ENCODE peak calls at places on chromosome 15, in five cellular contexts. F is K562, M is fibroblast of lung, L is GM23248, Q is IMR-90. I is an unnamed sample.
A peak's percentile ranks its signal among the peaks of the same experiment; 100 is the strongest.

GRCh38 chr15:94004697-94005096 is 226.7 kb upstream of the MCTP2 start:
- DNase-seq in F (no peak), Q (no peak), L (no peak), M (peak; percentile 5), I (no peak)

GRCh38 chr15:88181613-88182012 is 74.9 kb downstream of the NTRK3 start:
- DNase-seq in L (no peak), M (no peak), F (no peak), Q (no peak), I (no peak)

GRCh38 chr15:95996494-95996893 is 334.0 kb upstream of the NR2F2 start:
- DNase-seq in F (no peak), Q (no peak), L (no peak), M (peak; percentile 28), I (no peak)

GRCh38 chr15:65414841-65415621 is 7.7 kb downstream of the IGDCC4 start:
- DNase-seq in L (no peak), Q (peak; percentile 76), F (no peak), M (peak; percentile 50), I (no peak)

GRCh38 chr15:45157056-45157455 is 27.3 kb downstream of the DUOX1 start:
- DNase-seq in F (peak; percentile 37), L (peak; percentile 96), Q (peak; percentile 78), M (peak; percentile 18), I (no peak)

GRCh38 chr15:63381301-63382192 is at the start of gene CA12:
- DNase-seq in F (no peak), M (peak; percentile 57), Q (peak; percentile 55), L (peak; percentile 72), I (no peak)

GRCh38 chr15:89999676-90000174 is 1.4 kb upstream of the ZNF710 start:
- DNase-seq in M (peak; percentile 40), Q (peak; percentile 9), L (peak; percentile 53), F (no peak), I (no peak)

GRCh38 chr15:33636234-33636633 is 325.5 kb downstream of the RYR3 start:
- DNase-seq in F (no peak), M (no peak), Q (no peak), L (no peak), I (no peak)

GRCh38 chr15:101386006-101386405 is 91.0 kb upstream of the SNRPA1 start:
- DNase-seq in F (no peak), Q (no peak), L (no peak), M (no peak), I (no peak)

GRCh38 chr15:67114846-67115521 is 49.6 kb downstream of the SMAD3 start:
- DNase-seq in Q (peak; percentile 56), L (peak; percentile 46), F (no peak), M (no peak), I (no peak)

GRCh38 chr15:94412979-94413741 is 181.8 kb downstream of the MCTP2 start:
- DNase-seq in L (peak; percentile 49), Q (peak; percentile 25), M (peak; percentile 67), F (no peak), I (peak; percentile 75)

GRCh38 chr15:29835301-29835700 is 13.0 kb upstream of the TJP1 start:
- DNase-seq in M (peak; percentile 65), F (no peak), L (peak; percentile 60), Q (peak; percentile 33), I (no peak)

GRCh38 chr15:69500339-69500738 is 47.7 kb downstream of the RPLP1 start:
- DNase-seq in Q (no peak), M (no peak), F (no peak), L (no peak), I (no peak)

GRCh38 chr15:80777137-80777536 is 2.0 kb upstream of the CEMIP start:
- DNase-seq in M (peak; percentile 75), L (peak; percentile 96), Q (peak; percentile 68), F (no peak), I (no peak)

GRCh38 chr15:59255647-59256380 is 49.2 kb downstream of the LDHAL6B start:
- DNase-seq in F (no peak), Q (peak; percentile 5), M (no peak), L (no peak), I (no peak)

GRCh38 chr15:82995938-82996337 is 9.9 kb downstream of the RAMAC start:
- DNase-seq in Q (peak; percentile 41), F (no peak), M (no peak), L (peak; percentile 49), I (no peak)

GRCh38 chr15:38691365-38691764 is 126.8 kb upstream of the RASGRP1 start:
- DNase-seq in F (no peak), M (no peak), Q (no peak), L (no peak), I (no peak)
- H3K4me1 ChIP-seq in F (no peaks in the 10 kb centered on the region), M (no peaks in the 10 kb centered on the region), Q (peaks cover 2% of the 10 kb centered on the region), L (peaks cover 13% of the 10 kb centered on the region), I (peaks cover 20% of the 10 kb centered on the region)

DNA sequence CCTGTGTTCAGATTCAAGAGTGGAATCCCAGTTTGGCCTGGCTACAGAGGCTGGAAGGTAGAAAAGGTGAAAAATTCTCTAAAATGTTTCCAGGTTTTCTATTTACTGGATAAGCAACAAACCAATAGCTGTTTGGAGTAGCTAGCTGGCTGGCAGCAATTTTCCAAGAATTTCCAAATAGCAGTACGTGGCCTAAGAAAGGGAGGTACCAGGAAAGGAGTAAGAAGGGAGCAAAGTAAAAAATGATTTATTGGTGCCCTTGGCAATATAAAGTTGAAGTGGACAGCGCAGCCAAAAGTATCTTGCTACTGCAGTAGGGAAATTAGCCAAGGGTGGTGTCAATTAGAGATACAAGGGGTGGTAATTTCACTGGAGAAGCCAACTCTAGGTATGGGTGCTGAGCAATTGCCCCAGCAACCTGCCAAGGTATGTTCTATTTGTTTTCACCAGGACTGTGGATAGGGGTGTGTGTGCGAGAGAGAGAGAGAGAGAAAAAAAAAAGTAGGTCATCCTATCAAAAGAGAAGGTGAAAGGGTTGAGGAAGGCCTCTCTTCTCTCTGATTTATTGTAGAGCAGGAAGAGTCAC is 40.8 kb upstream of the THBS1 start:
- DNase-seq in M (no peak), L (no peak), Q (no peak), F (no peak), I (no peak)
- H3K4me2 ChIP-seq in M (no peak overlapping the region), L (no peak overlapping the region), Q (no peak overlapping the region), F (no peak overlapping the region), I (no peak overlapping the region)

GRCh38 chr15:52220896-52221660 is 29.9 kb upstream of the GNB5 start:
- DNase-seq in L (no peak), Q (no peak), F (no peak), M (no peak), I (no peak)

GRCh38 chr15:52224211-52224610 is 33.0 kb upstream of the GNB5 start:
- DNase-seq in L (no peak), M (no peak), F (no peak), Q (peak; percentile 22), I (no peak)

GRCh38 chr15:52218816-52219215 is 27.6 kb upstream of the GNB5 start:
- DNase-seq in Q (no peak), M (no peak), L (no peak), F (no peak), I (no peak)

GRCh38 chr15:52220251-52220650 is 29.1 kb upstream of the GNB5 start:
- DNase-seq in F (no peak), Q (no peak), M (no peak), L (no peak), I (no peak)

GRCh38 chr15:52221730-52222129 is 30.5 kb upstream of the GNB5 start:
- DNase-seq in F (no peak), M (no peak), L (no peak), Q (no peak), I (no peak)
- H3K4me1 ChIP-seq in F (peaks cover 2% of the 10 kb centered on the region), M (no peaks in the 10 kb centered on the region), L (no peaks in the 10 kb centered on the region), Q (peaks cover 1% of the 10 kb centered on the region), I (peaks cover 15% of the 10 kb centered on the region)

DNA sequence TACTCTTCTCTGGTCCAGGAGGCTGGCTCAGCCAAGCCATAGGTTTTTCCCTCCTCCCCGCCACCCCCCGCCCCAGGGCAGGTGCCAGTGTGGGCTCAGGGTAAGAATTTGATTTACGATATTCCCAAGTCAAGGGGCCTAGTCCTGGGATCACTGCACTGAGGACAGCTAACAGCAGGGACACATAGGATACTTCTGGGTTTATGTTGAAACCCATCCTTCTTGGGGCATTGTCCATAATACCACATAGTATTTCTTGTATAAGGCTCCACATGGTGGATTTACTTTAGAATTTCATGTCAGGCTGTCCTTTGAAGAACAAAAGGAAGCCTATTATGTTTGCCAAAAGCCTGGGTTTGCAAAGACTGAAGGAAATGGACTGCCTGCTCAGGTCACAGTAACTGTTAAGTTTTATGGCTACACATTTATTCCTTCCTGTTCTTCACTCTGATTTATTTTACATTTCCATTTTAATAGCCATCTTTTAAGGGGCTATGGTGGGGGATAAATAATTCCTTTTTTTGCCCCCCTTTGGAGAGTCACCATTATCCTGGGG is 53.7 kb upstream of the MYZAP start:
- DNase-seq in L (no peak), F (no peak), M (no peak), Q (no peak), I (no peak)
- H3K4me2 ChIP-seq in L (no peak overlapping the region), F (no peak overlapping the region), M (no peak overlapping the region), Q (no peak overlapping the region), I (no peak overlapping the region)